ENCODE peak calls at places on chromosomes 7 and 10, in six cellular contexts. A is epithelial cell of esophagus, T is DMS79 treated with DMSO at 0.1 percent for 48 hours, U is T-helper 9 cell, F is nucleus accumbens, E is sigmoid colon. V is an unnamed sample.

GRCh38 chr7:131502810-131503545 is 53.5 kb downstream of the PODXL start:
- DNase-seq in T (no peak), A (peak), U (no peak), E (no peak), F (no peak), V (no peak)

GRCh38 chr10:108797573-108797972 is 1125.7 kb downstream of the XPNPEP1 start:
- DNase-seq in E (no peak), A (no peak), F (no peak), T (no peak), U (no peak), V (no peak)

GRCh38 chr10:29725133-29725720 is 90.5 kb upstream of the SVIL start:
- DNase-seq in A (peak), T (no peak), F (no peak), E (peak), U (no peak), V (no peak)

GRCh38 chr7:102254521-102254920 is 32.1 kb upstream of the SH2B2 start:
- DNase-seq in E (no peak), U (no peak), T (no peak), A (no peak), F (no peak), V (no peak)

GRCh38 chr10:102994551-102995295 is 76.6 kb downstream of the CNNM2 start:
- DNase-seq in T (peak), F (no peak), E (no peak), U (no peak), A (no peak), V (no peak)

GRCh38 chr7:8829100-8829499 is 395.7 kb downstream of the NXPH1 start:
- DNase-seq in A (no peak), U (no peak), F (no peak), E (no peak), T (no peak), V (no peak)

GRCh38 chr7:99624487-99624886 is 7.7 kb downstream of the ZSCAN25 start:
- DNase-seq in F (no peak), A (no peak), T (no peak), U (peak), E (no peak), V (peak)

GRCh38 chr7:5872326-5872725 is 8.3 kb upstream of the OCM start:
- DNase-seq in T (peak), U (no peak), E (no peak), A (no peak), F (peak), V (no peak)

GRCh38 chr7:152905949-152906348 is 146.4 kb downstream of the ACTR3B start:
- DNase-seq in U (no peak), T (no peak), E (no peak), F (no peak), A (no peak), V (no peak)

V was measured in activated T-helper 2 cell treated with anti-CD3 and anti-CD28 coated beads, Interferon-gamma antibody, Interleukin-2, Interleukin-4, amounts not matched to agents 10 μg/mL and 5 μg/mL and 100 μg/mL, durations not matched to agents 14 hours and 24 hours and 36 hours.